ENCODE peak calls at places on chromosome 9, in six cellular contexts. One of them, this sample, is unnamed.

GRCh38 chr9:72119853-72120252 is 29.4 kb upstream of the GDA start:
- DNase-seq in bronchial epithelial cell: no peak
- DNase-seq in breast epithelium: no peak
- DNase-seq in prostate gland: no peak
- DNase-seq in kidney: no peak
- DNase-seq in fibroblast of lung: no peak
- DNase-seq in this sample: no peak

GRCh38 chr9:124040186-124040920 is 28.8 kb downstream of the LHX2 start:
- DNase-seq in bronchial epithelial cell: peak
- DNase-seq in breast epithelium: no peak
- DNase-seq in prostate gland: no peak
- DNase-seq in kidney: no peak
- DNase-seq in fibroblast of lung: no peak
- DNase-seq in this sample: peak

GRCh38 chr9:137581361-137582285 is 2.9 kb upstream of the DPH7 start:
- DNase-seq in bronchial epithelial cell: no peak
- DNase-seq in breast epithelium: no peak
- DNase-seq in prostate gland: no peak
- DNase-seq in kidney: peak
- DNase-seq in fibroblast of lung: no peak
- DNase-seq in this sample: no peak

GRCh38 chr9:92592946-92593860 is 57.4 kb upstream of the ECM2 start:
- DNase-seq in bronchial epithelial cell: no peak
- DNase-seq in breast epithelium: no peak
- DNase-seq in prostate gland: no peak
- DNase-seq in kidney: no peak
- DNase-seq in fibroblast of lung: no peak
- DNase-seq in this sample: no peak

GRCh38 chr9:21696411-21696865 is 106.0 kb upstream of the MTAP start:
- DNase-seq in bronchial epithelial cell: no peak
- DNase-seq in breast epithelium: no peak
- DNase-seq in prostate gland: no peak
- DNase-seq in kidney: peak
- DNase-seq in fibroblast of lung: no peak
- DNase-seq in this sample: no peak

GRCh38 chr9:111736714-111737113 is 58.0 kb downstream of the SHOC1 start:
- DNase-seq in bronchial epithelial cell: no peak
- DNase-seq in breast epithelium: no peak
- DNase-seq in prostate gland: no peak
- DNase-seq in kidney: no peak
- DNase-seq in fibroblast of lung: no peak
- DNase-seq in this sample: no peak

GRCh38 chr9:105132576-105132975 is 111.9 kb upstream of the SLC44A1 start:
- DNase-seq in bronchial epithelial cell: no peak
- DNase-seq in breast epithelium: no peak
- DNase-seq in prostate gland: no peak
- DNase-seq in kidney: no peak
- DNase-seq in fibroblast of lung: peak
- DNase-seq in this sample: peak

GRCh38 chr9:79357620-79358019 is 214.1 kb upstream of the TLE4 start:
- DNase-seq in bronchial epithelial cell: no peak
- DNase-seq in breast epithelium: no peak
- DNase-seq in prostate gland: no peak
- DNase-seq in kidney: no peak
- DNase-seq in fibroblast of lung: no peak
- DNase-seq in this sample: no peak

GRCh38 chr9:121972501-121972981 is 120.6 kb downstream of the TTLL11 start:
- DNase-seq in bronchial epithelial cell: peak
- DNase-seq in breast epithelium: peak
- DNase-seq in prostate gland: peak
- DNase-seq in kidney: peak
- DNase-seq in fibroblast of lung: no peak
- DNase-seq in this sample: peak

GRCh38 chr9:130607640-130608420 is 28.5 kb downstream of the FUBP3 start:
- DNase-seq in bronchial epithelial cell: no peak
- DNase-seq in breast epithelium: no peak
- DNase-seq in prostate gland: no peak
- DNase-seq in kidney: no peak
- DNase-seq in fibroblast of lung: peak
- DNase-seq in this sample: no peak

GRCh38 chr9:107360098-107360497 is 77.0 kb downstream of the RAD23B start:
- DNase-seq in bronchial epithelial cell: no peak
- DNase-seq in breast epithelium: no peak
- DNase-seq in prostate gland: no peak
- DNase-seq in kidney: no peak
- DNase-seq in fibroblast of lung: no peak
- DNase-seq in this sample: no peak

GRCh38 chr9:76904661-76905457 is 1.1 kb downstream of the PRUNE2 start:
- DNase-seq in bronchial epithelial cell: no peak
- DNase-seq in breast epithelium: no peak
- DNase-seq in prostate gland: no peak
- DNase-seq in kidney: no peak
- DNase-seq in fibroblast of lung: no peak
- DNase-seq in this sample: no peak
- H3K4me3 ChIP-seq in bronchial epithelial cell: no peak
- H3K4me3 ChIP-seq in breast epithelium: peak
- H3K4me3 ChIP-seq in prostate gland: peak
- H3K4me3 ChIP-seq in kidney: peak
- H3K4me3 ChIP-seq in fibroblast of lung: peak
- H3K4me3 ChIP-seq in this sample: peak

DNA sequence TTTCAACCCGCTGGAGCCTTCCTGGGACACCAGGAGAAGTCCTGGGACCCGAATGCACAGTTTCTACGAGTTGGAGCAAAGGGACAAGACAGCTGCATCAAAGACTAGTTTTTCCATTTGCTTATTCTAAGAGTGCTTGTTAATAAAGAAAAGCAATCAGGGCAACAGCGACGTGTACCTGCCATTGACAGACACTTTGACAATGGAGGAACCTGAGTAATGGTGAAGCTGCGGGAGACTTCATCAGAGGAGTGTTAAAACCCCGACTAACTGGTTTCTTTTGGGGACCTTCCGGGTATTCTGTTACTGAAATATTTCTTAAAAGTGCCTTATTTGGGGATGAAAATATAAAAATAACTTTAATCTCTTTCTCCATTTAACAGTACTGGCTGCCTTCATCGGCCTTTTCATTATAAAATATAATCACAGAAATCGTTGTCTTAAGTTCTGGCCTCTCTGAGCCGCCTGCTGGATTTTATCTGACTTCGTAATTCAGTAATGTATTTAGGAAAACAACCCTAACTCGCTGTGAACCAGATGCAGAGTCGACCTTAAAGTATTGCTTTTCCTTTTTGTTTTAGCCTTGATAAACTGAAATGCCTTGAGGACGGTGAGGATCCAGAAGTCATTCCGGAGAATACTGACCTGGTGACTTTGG is 781 bp downstream of the SNAPC3 start:
- DNase-seq in bronchial epithelial cell: peak
- DNase-seq in breast epithelium: no peak
- DNase-seq in prostate gland: no peak
- DNase-seq in kidney: no peak
- DNase-seq in fibroblast of lung: peak
- DNase-seq in this sample: no peak
- TF ChIP-seq CTCF in bronchial epithelial cell: no peak
- TF ChIP-seq CTCF in breast epithelium: no peak
- TF ChIP-seq CTCF in prostate gland: no peak
- TF ChIP-seq CTCF in kidney: no peak
- TF ChIP-seq CTCF in fibroblast of lung: peak
- TF ChIP-seq CTCF in this sample: no peak

DNA sequence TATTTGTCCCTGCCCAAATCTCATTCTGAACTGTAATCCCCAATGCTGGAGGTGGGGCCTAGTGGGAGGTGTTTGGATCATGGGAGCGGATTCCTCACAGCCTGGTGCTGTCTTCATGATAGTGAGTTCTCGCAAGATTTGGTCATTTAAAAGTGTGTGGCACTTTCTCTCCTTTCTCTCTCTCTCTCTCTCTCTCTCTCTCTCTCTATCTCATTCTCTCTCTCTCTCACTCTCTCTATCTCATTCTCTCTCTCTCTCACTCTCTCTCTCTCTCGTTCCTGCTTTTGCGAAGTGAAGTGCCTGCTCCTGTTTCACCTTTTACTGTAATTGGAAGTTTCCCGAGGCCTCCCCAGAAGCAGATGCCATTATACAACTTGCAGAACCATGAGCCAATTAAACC is 207.3 kb upstream of the NR4A3 start:
- DNase-seq in bronchial epithelial cell: no peak
- DNase-seq in breast epithelium: no peak
- DNase-seq in prostate gland: no peak
- DNase-seq in kidney: no peak
- DNase-seq in fibroblast of lung: no peak
- DNase-seq in this sample: no peak
- H3K4me3 ChIP-seq in bronchial epithelial cell: no peak
- H3K4me3 ChIP-seq in breast epithelium: no peak
- H3K4me3 ChIP-seq in prostate gland: no peak
- H3K4me3 ChIP-seq in kidney: no peak
- H3K4me3 ChIP-seq in fibroblast of lung: no peak
- H3K4me3 ChIP-seq in this sample: no peak

DNA sequence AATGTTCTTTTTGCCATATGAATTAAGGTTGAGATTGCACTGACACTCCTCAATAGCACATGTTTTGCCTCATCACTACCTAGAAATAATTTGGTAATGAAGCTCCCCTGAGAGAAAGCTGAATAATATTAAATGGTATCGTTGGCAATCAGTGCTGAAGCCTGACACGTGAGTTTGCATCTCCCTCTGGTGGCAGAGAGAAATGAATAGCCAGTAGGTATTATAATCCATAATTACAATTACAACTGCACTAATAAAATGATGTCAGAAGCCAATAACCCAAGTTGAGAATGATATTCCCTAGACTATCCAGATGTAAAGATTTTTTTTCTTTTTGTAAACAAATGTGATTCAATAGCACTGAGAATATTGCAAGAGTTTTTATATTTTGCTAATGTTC is 700.3 kb downstream of the PTPRD start:
- DNase-seq in bronchial epithelial cell: peak
- DNase-seq in breast epithelium: no peak
- DNase-seq in prostate gland: no peak
- DNase-seq in kidney: no peak
- DNase-seq in fibroblast of lung: peak
- DNase-seq in this sample: no peak
- TF ChIP-seq CTCF in bronchial epithelial cell: peak
- TF ChIP-seq CTCF in breast epithelium: no peak
- TF ChIP-seq CTCF in prostate gland: no peak
- TF ChIP-seq CTCF in kidney: no peak
- TF ChIP-seq CTCF in fibroblast of lung: no peak
- TF ChIP-seq CTCF in this sample: no peak

DNA sequence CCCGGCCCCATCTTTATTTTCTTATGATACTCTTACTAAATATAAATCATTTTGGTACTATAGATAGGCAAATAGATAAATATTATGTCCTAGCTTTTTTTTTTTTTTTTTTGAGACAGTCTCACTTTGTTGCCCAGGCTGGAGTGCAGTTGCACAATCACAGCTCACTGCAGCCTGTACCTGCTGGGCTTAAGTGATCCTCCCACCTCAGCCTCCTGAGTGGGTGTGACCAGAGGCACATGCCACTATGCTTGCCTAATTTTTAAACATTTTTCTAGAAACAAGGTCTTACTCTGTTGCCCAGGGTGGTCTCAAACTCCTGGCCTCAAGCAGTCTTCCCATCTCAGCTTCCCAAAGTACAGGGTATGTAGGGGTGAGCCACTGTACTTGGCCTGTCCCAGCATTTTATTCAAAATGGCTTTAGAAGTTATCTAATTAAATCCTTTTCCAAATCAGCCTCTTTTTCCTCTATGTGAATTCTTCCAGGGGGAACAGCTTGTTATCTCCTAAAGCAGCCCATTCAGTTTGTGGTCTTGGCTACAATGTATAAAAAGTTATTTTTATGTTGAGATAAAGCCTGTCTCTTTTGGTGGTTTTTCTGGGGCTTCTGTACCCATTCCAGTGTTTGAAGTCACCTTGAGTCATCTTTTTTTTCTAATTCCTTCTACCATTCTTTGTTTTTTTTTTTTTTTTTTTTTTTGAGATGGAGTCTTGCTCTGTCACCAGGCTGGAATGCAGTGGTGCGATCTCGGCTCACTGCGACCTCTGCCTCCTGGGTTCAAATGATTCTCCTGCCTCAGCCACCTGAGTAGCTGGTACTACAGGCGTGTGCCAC is 12.1 kb downstream of the MELK start:
- DNase-seq in bronchial epithelial cell: peak
- DNase-seq in breast epithelium: no peak
- DNase-seq in prostate gland: no peak
- DNase-seq in kidney: no peak
- DNase-seq in fibroblast of lung: no peak
- DNase-seq in this sample: no peak
- H3K4me3 ChIP-seq in bronchial epithelial cell: no peak
- H3K4me3 ChIP-seq in breast epithelium: no peak
- H3K4me3 ChIP-seq in prostate gland: no peak
- H3K4me3 ChIP-seq in kidney: no peak
- H3K4me3 ChIP-seq in fibroblast of lung: no peak
- H3K4me3 ChIP-seq in this sample: no peak

DNA sequence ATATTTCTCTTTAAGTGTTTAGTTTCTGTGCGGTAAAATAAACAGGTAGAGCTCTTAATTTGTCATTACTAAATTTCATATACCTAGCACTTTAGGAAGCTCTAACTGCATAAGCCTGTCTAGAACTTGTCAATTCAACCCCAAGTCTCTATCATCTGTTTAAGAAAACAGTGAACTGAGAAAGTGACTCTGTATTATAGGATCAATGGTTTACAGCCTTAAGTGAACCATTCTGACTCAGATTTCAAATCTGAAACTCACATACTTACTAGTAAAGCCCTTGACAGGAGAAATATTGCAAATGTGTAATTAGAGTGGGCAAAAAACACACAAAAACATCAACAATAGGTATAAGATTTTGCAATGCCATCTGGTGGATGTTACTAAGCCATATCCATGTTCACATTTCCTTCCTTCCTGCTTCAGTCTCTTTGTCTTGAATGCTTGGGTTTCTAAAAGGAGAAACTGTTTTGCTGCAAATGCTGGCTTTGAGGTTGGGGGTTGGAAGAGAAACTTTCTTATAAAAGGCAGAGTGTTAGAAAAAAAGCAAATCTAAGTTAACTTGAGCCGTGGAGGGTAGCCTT is 101.8 kb downstream of the DOCK8 start:
- DNase-seq in bronchial epithelial cell: peak
- DNase-seq in breast epithelium: no peak
- DNase-seq in prostate gland: no peak
- DNase-seq in kidney: no peak
- DNase-seq in fibroblast of lung: no peak
- DNase-seq in this sample: no peak
- TF ChIP-seq CTCF in bronchial epithelial cell: no peak
- TF ChIP-seq CTCF in breast epithelium: no peak
- TF ChIP-seq CTCF in prostate gland: no peak
- TF ChIP-seq CTCF in kidney: peak
- TF ChIP-seq CTCF in fibroblast of lung: no peak
- TF ChIP-seq CTCF in this sample: no peak

GRCh38 chr9:33124716-33125378 is 42.3 kb downstream of the B4GALT1 start:
- DNase-seq in bronchial epithelial cell: no peak
- DNase-seq in breast epithelium: no peak
- DNase-seq in prostate gland: no peak
- DNase-seq in kidney: no peak
- DNase-seq in fibroblast of lung: no peak
- DNase-seq in this sample: no peak
- H3K4me3 ChIP-seq in bronchial epithelial cell: no peak
- H3K4me3 ChIP-seq in breast epithelium: no peak
- H3K4me3 ChIP-seq in prostate gland: no peak
- H3K4me3 ChIP-seq in kidney: no peak
- H3K4me3 ChIP-seq in fibroblast of lung: no peak
- H3K4me3 ChIP-seq in this sample: no peak